ENCODE peak calls at places on chromosomes 11 and 22, in six cellular contexts. O, K, F, P, R and X are unnamed samples.

GRCh38 chr11:17423533-17424310 is 35.3 kb upstream of the KCNJ11 start:
- DNase-seq in O (no peak), K (peak), F (no peak), P (no peak), R (no peak), X (no peak)

GRCh38 chr22:35986085-35986484 is 42.5 kb downstream of the RBFOX2 start:
- DNase-seq in O (peak), K (no peak), F (no peak), P (peak), R (no peak), X (peak)

GRCh38 chr11:64036081-64037026 is 623 bp downstream of the FLRT1 start:
- DNase-seq in O (peak), K (no peak), F (no peak), P (peak), R (no peak), X (peak)

GRCh38 chr11:66970808-66971442 is 4.2 kb upstream of the C11orf86 start:
- DNase-seq in O (peak), K (peak), F (no peak), P (no peak), R (peak), X (peak)

GRCh38 chr22:44260216-44261035 is 52.3 kb downstream of the SHISAL1 start:
- DNase-seq in O (no peak), K (peak), F (no peak), P (no peak), R (no peak), X (no peak)

GRCh38 chr11:119975561-119976152 is 162.3 kb downstream of the TRIM29 start:
- DNase-seq in O (no peak), K (no peak), F (no peak), P (peak), R (no peak), X (no peak)

GRCh38 chr22:41157083-41157482 is 48.0 kb upstream of the L3MBTL2 start:
- DNase-seq in O (no peak), K (no peak), F (no peak), P (no peak), R (no peak), X (no peak)

GRCh38 chr22:37609240-37610152 is 862 bp downstream of the GGA1 start:
- DNase-seq in O (no peak), K (no peak), F (no peak), P (no peak), R (no peak), X (peak)

GRCh38 chr22:45863981-45864751 is 112.8 kb downstream of the WNT7B start:
- DNase-seq in O (peak), K (peak), F (peak), P (peak), R (peak), X (peak)

GRCh38 chr11:29280452-29280851 is 736.4 kb downstream of the KCNA4 start:
- DNase-seq in O (peak), K (no peak), F (no peak), P (no peak), R (no peak), X (no peak)

GRCh38 chr11:10539339-10539738 is 1.6 kb downstream of the RNF141 start:
- DNase-seq in O (no peak), K (no peak), F (no peak), P (no peak), R (no peak), X (no peak)

GRCh38 chr11:92767416-92767815 is 202.0 kb upstream of the MTNR1B start:
- DNase-seq in O (no peak), K (no peak), F (no peak), P (no peak), R (no peak), X (no peak)

GRCh38 chr22:44917372-44918165 is 92.2 kb downstream of the PHF21B start:
- DNase-seq in O (no peak), K (peak), F (no peak), P (no peak), R (no peak), X (no peak)

GRCh38 chr11:3218483-3219280 is at the start of gene MRGPRG:
- DNase-seq in O (no peak), K (no peak), F (no peak), P (no peak), R (no peak), X (no peak)

GRCh38 chr22:35227248-35227647 is 30.0 kb upstream of the HMGXB4 start:
- DNase-seq in O (no peak), K (no peak), F (no peak), P (no peak), R (no peak), X (no peak)

GRCh38 chr11:46588131-46588530 is 5.7 kb downstream of the AMBRA1 start:
- DNase-seq in O (peak), K (no peak), F (no peak), P (no peak), R (peak), X (no peak)

GRCh38 chr11:71372693-71373657 is 75.2 kb downstream of the DHCR7 start:
- DNase-seq in O (peak), K (no peak), F (no peak), P (peak), R (peak), X (peak)

GRCh38 chr11:44178381-44178780 is 82.9 kb downstream of the EXT2 start:
- DNase-seq in O (peak), K (no peak), F (no peak), P (peak), R (peak), X (peak)

GRCh38 chr11:78978831-78979230 is 404.2 kb upstream of the NARS2 start:
- DNase-seq in O (no peak), K (no peak), F (no peak), P (no peak), R (no peak), X (no peak)

GRCh38 chr11:104858882-104859735 is 39.2 kb downstream of the CASP12 start:
- DNase-seq in O (no peak), K (peak), F (no peak), P (no peak), R (no peak), X (no peak)

GRCh38 chr22:44187652-44188230 is 7.0 kb downstream of the PARVG start:
- DNase-seq in O (no peak), K (no peak), F (no peak), P (no peak), R (no peak), X (no peak)

GRCh38 chr11:115612331-115612730 is 108.1 kb upstream of the CADM1 start:
- DNase-seq in O (peak), K (no peak), F (no peak), P (peak), R (no peak), X (no peak)

GRCh38 chr11:80960331-80961095 is 1519.7 kb upstream of the TENM4 start:
- DNase-seq in O (no peak), K (no peak), F (no peak), P (no peak), R (no peak), X (no peak)

GRCh38 chr11:78224906-78225420 is 36.2 kb downstream of the USP35 start:
- DNase-seq in O (no peak), K (no peak), F (no peak), P (no peak), R (no peak), X (no peak)

GRCh38 chr22:49727191-49727880 is 100.3 kb downstream of the BRD1 start:
- DNase-seq in O (no peak), K (no peak), F (no peak), P (no peak), R (no peak), X (no peak)

GRCh38 chr11:518463-519202 is 11.6 kb upstream of the RNH1 start:
- DNase-seq in O (peak), K (peak), F (peak), P (peak), R (peak), X (peak)
- H3K27ac ChIP-seq in O (no peak), K (peak), F (no peak), P (no peak), R (no peak), X (peak)

DNA sequence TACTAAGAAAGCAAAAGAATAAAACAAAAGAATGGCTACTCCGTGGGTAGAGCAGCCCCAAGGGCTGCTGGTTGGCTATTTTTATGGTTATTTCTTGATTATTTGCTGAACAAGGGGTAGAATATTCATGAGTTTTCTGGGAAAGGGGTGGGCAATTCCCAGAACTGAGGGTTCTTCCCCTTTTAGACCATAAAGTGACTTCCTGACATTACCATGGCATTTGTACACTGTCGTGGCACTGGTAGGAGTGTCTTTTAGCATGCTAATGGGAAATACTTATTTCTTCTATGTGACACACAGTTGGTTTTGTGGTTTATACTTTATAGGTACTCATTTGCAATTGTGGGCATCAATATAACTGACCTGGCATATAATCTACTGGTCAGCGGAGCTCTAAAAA is 56.2 kb downstream of the SLN start:
- DNase-seq in O (no peak), K (no peak), F (no peak), P (no peak), R (no peak), X (no peak)
- H3K4me3 ChIP-seq in O (no peak), K (no peak), F (no peak), P (no peak), R (no peak), X (no peak)

GRCh38 chr11:121032546-121032945 is 8.6 kb downstream of the TBCEL start:
- DNase-seq in O (no peak), K (no peak), F (no peak), P (no peak), R (no peak), X (no peak)
- TF ChIP-seq CTCF in O (peak), K (no peak), F (no peak), P (no peak), R (no peak), X (no peak)

DNA sequence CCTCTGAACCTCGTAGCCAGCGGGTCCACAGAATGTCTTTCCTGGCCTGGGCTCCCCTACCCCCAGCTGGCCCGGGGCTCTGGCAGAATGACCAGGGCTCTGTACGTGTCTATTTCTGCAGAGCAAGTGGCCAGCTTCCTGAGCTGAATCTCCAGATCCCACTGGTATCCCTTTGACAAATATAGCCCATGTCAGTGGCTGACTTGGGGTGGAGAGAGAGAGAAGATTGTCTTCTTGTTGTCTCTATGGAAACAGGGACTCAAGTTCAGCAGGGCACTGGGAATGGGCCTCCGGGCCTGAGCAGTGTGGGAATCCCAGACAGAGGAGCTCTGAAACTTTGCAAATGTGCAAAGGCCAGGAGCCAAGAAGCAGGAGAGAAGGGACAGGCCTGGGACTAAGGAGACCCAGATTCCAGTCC is 33.9 kb downstream of the ANO1 start:
- DNase-seq in O (no peak), K (no peak), F (no peak), P (no peak), R (no peak), X (no peak)
- H3K27ac ChIP-seq in O (no peak), K (no peak), F (no peak), P (no peak), R (no peak), X (no peak)

GRCh38 chr11:62648185-62648966 is 2.0 kb upstream of the GANAB start:
- DNase-seq in O (no peak), K (no peak), F (no peak), P (no peak), R (no peak), X (no peak)

GRCh38 chr11:62647609-62648005 is 1.2 kb upstream of the GANAB start:
- DNase-seq in O (no peak), K (no peak), F (no peak), P (no peak), R (no peak), X (no peak)

GRCh38 chr11:62645660-62645933 is 816 bp downstream of the GANAB start:
- DNase-seq in O (no peak), K (no peak), F (no peak), P (no peak), R (no peak), X (no peak)

GRCh38 chr11:62645934-62646824 is at the start of gene GANAB:
- DNase-seq in O (peak), K (peak), F (peak), P (peak), R (peak), X (peak)

GRCh38 chr11:62646825-62647608 is 604 bp upstream of the GANAB start:
- DNase-seq in O (no peak), K (no peak), F (no peak), P (no peak), R (no peak), X (no peak)
- H3K4me3 ChIP-seq in O (no peak), K (peak), F (peak), P (no peak), R (peak), X (no peak)

GRCh38 chr11:65911682-65912568 is 6.9 kb downstream of the C11orf68 start:
- DNase-seq in O (peak), K (no peak), F (no peak), P (peak), R (no peak), X (no peak)
- TF ChIP-seq CTCF in O (peak), K (no peak), F (no peak), P (peak), R (peak), X (peak)

DNA sequence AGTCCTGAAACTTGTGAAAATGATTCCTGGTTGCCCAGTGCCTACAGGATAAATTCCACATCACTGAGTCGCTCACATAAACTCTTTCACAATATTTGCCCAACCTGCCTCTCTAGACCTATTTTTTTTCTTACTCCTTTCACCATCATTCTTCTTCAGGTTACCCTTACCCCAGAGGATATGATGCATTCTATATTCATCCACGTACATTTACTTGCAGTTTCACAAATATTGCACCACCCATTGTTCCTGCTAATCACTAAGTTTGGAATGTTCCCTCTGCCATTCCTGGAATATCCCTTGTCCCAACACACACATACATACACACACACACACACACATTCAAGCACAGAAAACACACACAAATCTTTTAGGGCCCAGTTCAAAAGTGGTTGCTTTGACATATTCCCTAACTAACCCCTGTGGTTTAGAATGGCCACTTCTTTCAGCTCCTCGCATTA is 379.5 kb downstream of the ETS1 start:
- DNase-seq in O (peak), K (no peak), F (no peak), P (no peak), R (peak), X (peak)
- H3K27ac ChIP-seq in O (peak), K (no peak), F (no peak), P (no peak), R (peak), X (peak)

DNA sequence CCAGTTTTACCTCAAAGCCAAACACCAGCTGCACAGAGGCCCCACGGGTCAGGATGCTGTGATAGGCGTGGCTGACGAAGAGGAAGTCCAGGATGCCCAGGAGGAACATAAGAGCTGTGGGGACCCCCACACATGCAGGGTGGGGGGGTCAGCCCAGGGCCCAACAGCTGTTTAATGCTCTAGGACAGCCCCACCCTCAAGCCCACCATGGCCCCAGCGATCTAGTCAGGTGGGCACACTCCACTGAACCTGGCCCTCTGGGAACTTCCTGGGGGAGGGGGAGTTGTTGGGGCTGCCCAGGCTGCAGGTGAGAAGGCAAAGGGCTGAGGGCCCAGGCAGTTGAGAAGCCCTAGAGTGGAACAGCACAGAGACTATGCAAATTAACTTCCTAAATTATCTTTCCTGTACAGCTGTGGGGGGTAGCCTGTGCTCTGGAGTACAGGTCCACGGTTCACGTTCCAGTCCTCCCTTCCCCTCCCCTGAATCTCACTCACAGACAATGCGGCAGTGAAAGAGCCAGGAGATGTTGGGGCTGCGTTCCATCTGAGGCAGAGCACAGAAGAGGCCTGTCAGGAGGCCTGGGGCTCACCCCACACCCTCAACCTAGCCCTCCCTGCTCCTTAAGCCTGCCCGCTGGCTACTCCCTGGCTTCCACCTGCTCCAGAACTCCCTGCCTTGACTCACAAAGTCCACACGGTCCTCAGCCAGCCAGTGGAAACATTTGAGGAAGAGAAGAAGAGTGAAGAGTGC is 1.9 kb downstream of the SYVN1 start:
- DNase-seq in O (no peak), K (peak), F (no peak), P (no peak), R (no peak), X (no peak)
- H3K4me3 ChIP-seq in O (no peak), K (peak), F (no peak), P (no peak), R (peak), X (no peak)

GRCh38 chr22:21624120-21624879 is 5.5 kb downstream of the YDJC start:
- DNase-seq in O (peak), K (no peak), F (peak), P (peak), R (no peak), X (no peak)
- TF ChIP-seq CTCF in O (peak), K (peak), F (peak), P (peak), R (peak), X (peak)

DNA sequence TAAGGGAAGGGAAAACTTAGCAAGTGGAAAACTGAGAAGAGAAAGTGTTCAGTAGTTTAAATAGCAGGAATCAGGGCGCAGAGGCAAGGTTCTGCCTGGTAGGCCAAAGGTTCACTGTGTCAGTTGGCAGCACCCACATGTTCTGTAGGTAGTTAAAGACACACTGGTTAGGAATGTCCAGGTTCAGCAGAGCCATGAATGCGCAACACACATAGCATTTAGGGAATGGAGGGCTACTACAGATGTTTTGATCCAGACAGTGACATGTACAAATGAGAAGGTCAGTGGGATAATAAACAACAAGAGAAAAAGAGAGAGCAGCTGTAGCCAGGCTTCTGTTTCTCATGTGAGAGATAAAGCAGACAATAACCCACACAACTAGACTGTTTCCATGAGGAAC is 56.2 kb upstream of the ARHGAP42 start:
- DNase-seq in O (peak), K (peak), F (no peak), P (no peak), R (no peak), X (no peak)
- H3K27ac ChIP-seq in O (no peak), K (peak), F (no peak), P (no peak), R (no peak), X (no peak)